ENCODE peak calls at places on chromosomes 12 and 14, in eight cellular contexts. I is transverse colon, E is endothelial cell of umbilical vein, H is breast epithelium, P is GM12891, Y is stomach, Q is H1, B is GM12878. A is an unnamed sample.

GRCh38 chr14:74978416-74978947 is 23.1 kb upstream of the PGF start:
- DNase-seq in Q (no peak), B (no peak), P (no peak), I (no peak), H (no peak), Y (no peak), E (no peak), A (no peak)

GRCh38 chr12:108879615-108880254 is at the start of gene DAO:
- DNase-seq in E (no peak), P (no peak), B (no peak), H (no peak), Q (no peak), Y (no peak), I (peak), A (no peak)

GRCh38 chr12:48717252-48717695 is 767 bp upstream of the CCNT1 start:
- DNase-seq in E (peak), Q (no peak), I (no peak), H (no peak), P (peak), B (peak), Y (no peak), A (no peak)

GRCh38 chr12:50637870-50638481 is 125.9 kb upstream of the ATF1 start:
- DNase-seq in P (no peak), Y (no peak), B (no peak), Q (no peak), H (no peak), E (peak), I (no peak), A (no peak)

GRCh38 chr14:38887696-38888095 is 215.3 kb downstream of the SEC23A start:
- DNase-seq in I (no peak), B (no peak), E (no peak), P (no peak), Y (no peak), Q (no peak), H (no peak), A (no peak)

GRCh38 chr12:116559330-116560080 is at the start of gene MAP1LC3B2:
- DNase-seq in H (no peak), B (peak), Y (peak), I (peak), P (peak), Q (no peak), E (no peak), A (peak)

GRCh38 chr14:99360774-99361595 is 89.0 kb upstream of the BCL11B start:
- DNase-seq in E (no peak), P (no peak), Y (no peak), H (no peak), I (no peak), Q (no peak), B (no peak), A (no peak)

GRCh38 chr12:108570743-108571603 is 8.6 kb downstream of the ISCU start:
- DNase-seq in H (no peak), I (no peak), Y (no peak), P (no peak), B (no peak), Q (no peak), E (peak), A (no peak)

GRCh38 chr14:95156765-95157194 is 549 bp downstream of the DICER1 start:
- DNase-seq in Y (peak), H (no peak), P (no peak), B (no peak), I (peak), Q (no peak), E (peak), A (peak)

GRCh38 chr12:122182887-122183587 is at the start of gene LRRC43:
- DNase-seq in H (no peak), I (peak), E (peak), Q (no peak), B (no peak), Y (peak), P (peak), A (peak)

GRCh38 chr12:123973552-123974341 is 732 bp downstream of the ZNF664 start:
- DNase-seq in Y (peak), H (peak), P (no peak), E (peak), B (no peak), Q (no peak), I (peak), A (peak)

GRCh38 chr14:50425816-50426215 is 29.1 kb upstream of the CDKL1 start:
- DNase-seq in B (no peak), Q (no peak), P (no peak), I (no peak), E (no peak), Y (no peak), H (no peak), A (no peak)

GRCh38 chr12:6229823-6230222 is 29.6 kb downstream of the CD9 start:
- DNase-seq in E (peak), P (no peak), B (no peak), Y (no peak), H (no peak), Q (no peak), I (peak), A (peak)

GRCh38 chr12:99427104-99427503 is 220.4 kb upstream of the GARIN6 start:
- DNase-seq in Y (no peak), Q (no peak), P (no peak), E (no peak), B (no peak), I (no peak), H (no peak), A (no peak)

GRCh38 chr14:52080817-52081755 is 12.2 kb upstream of the NID2 start:
- DNase-seq in Q (no peak), B (no peak), Y (no peak), I (no peak), H (no peak), P (no peak), E (peak), A (no peak)

GRCh38 chr12:82793882-82794281 is 107.2 kb downstream of the TMTC2 start:
- DNase-seq in P (no peak), H (no peak), I (no peak), Q (no peak), B (no peak), E (no peak), Y (no peak), A (no peak)

GRCh38 chr14:64563696-64564095 is 13.9 kb downstream of the PPP1R36 start:
- DNase-seq in I (no peak), H (no peak), E (no peak), Y (no peak), P (no peak), Q (no peak), B (no peak), A (no peak)

GRCh38 chr12:98772818-98773217 is 127.7 kb downstream of the APAF1 start:
- DNase-seq in I (no peak), E (no peak), P (no peak), B (no peak), Y (no peak), H (no peak), Q (no peak), A (no peak)

DNA sequence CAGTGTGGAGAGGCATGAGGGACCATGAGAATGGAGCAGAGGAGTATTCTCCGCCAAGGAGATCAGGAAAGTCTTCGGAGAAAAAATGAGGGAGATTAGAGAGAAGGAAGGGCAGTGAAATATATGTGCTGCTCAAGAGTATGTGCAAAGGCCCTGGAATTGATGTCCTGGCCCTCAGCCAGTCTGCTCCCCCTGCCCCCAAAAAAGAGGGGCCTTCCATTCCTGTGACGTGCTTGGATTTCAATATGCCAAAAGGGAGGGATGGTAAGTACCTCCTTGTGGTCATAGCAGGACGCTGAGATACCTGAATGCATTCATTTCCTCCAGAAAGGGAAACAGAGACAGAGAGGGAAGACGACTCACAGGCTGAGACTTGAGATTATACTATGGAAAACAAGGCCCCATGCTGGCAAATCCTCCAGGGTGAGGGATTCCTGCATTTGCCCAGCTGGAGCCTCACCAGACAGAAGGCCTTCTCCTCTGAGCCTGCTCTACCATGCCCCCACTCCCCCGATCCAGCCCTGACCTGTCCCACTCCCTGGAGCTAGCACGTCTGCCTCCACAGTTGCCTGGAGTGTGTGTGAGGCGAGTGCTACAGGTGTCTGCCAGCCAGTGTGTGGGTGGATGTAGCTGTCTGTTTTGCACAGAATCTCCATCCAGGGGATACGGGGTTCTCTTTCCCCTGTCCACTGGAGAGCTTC is 3.9 kb upstream of the RARG start:
- DNase-seq in I (no peak), Q (no peak), P (no peak), B (no peak), Y (no peak), E (no peak), H (no peak), A (no peak)
- TF ChIP-seq POLR2AphosphoS5 in I (no peak), Q (no peak), P (no peak), B (no peak), Y (no peak), E (no peak), H (no peak), A (no peak)

GRCh38 chr12:75704208-75704607 is 192.8 kb upstream of the KRR1 start:
- DNase-seq in Q (no peak), H (no peak), I (no peak), E (peak), P (no peak), Y (no peak), B (no peak), A (no peak)

GRCh38 chr12:75703131-75703530 is 191.7 kb upstream of the KRR1 start:
- DNase-seq in Y (no peak), H (no peak), B (no peak), I (no peak), E (no peak), Q (no peak), P (no peak), A (no peak)

GRCh38 chr12:75699728-75700496 is 188.5 kb upstream of the KRR1 start:
- DNase-seq in I (no peak), P (no peak), Y (no peak), E (peak), H (no peak), Q (no peak), B (no peak), A (no peak)

GRCh38 chr12:75702477-75703093 is 191.2 kb upstream of the KRR1 start:
- DNase-seq in Y (no peak), E (no peak), Q (no peak), I (no peak), H (no peak), P (no peak), B (no peak), A (no peak)

GRCh38 chr12:75701859-75702258 is 190.4 kb upstream of the KRR1 start:
- DNase-seq in Y (no peak), Q (no peak), B (no peak), E (no peak), P (no peak), I (no peak), H (no peak), A (no peak)
- TF ChIP-seq POLR2A in Y (no peak), Q (no peak), B (no peak), E (no peak), P (no peak), I (no peak), H (no peak), A (no peak)

GRCh38 chr14:97002454-97002853 is 205.3 kb downstream of the VRK1 start:
- DNase-seq in E (no peak), I (no peak), Q (no peak), Y (no peak), P (no peak), H (no peak), B (no peak), A (no peak)

GRCh38 chr14:96994999-96995398 is 197.8 kb downstream of the VRK1 start:
- DNase-seq in Y (no peak), P (no peak), H (no peak), B (no peak), I (no peak), E (no peak), Q (no peak), A (no peak)

GRCh38 chr14:96997996-96998395 is 200.8 kb downstream of the VRK1 start:
- DNase-seq in H (no peak), I (no peak), B (no peak), Q (no peak), Y (no peak), E (no peak), P (no peak), A (no peak)

GRCh38 chr14:96997269-96997668 is 200.1 kb downstream of the VRK1 start:
- DNase-seq in Q (no peak), I (no peak), E (no peak), B (no peak), H (no peak), Y (no peak), P (no peak), A (no peak)

DNA sequence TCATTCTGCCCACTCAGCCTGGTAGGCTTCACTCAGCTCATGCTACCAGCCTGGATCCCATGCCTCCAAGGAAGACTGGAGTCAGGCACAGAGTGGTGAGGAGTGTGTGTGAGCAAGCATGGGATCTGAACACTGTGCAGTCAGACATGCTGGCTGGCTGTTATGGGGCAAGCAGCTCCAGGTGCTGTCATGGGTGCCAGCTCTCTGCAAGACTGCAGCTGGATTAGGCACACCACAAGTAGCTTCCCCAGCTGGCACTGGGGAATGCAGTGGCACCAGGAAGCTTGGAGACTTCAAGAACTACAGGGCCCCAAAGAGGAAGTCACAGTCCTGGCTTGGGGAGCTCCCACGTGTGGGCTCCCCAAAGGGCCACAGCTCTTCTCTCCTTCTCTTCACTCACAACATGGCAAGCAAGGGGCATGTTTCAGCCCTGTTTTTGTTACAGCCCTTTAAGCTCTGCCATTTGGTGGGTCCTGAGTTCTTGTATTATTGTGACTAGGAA is 202.5 kb downstream of the VRK1 start:
- DNase-seq in E (no peak), Q (no peak), P (no peak), I (no peak), Y (no peak), B (no peak), H (no peak), A (no peak)
- TF ChIP-seq POLR2AphosphoS5 in E (no peak), Q (no peak), P (no peak), I (no peak), Y (no peak), B (no peak), H (no peak), A (no peak)

GRCh38 chr12:103811791-103812190 is 29.2 kb downstream of the NT5DC3 start:
- DNase-seq in E (no peak), P (no peak), Y (no peak), I (no peak), B (no peak), H (no peak), Q (no peak), A (no peak)

GRCh38 chr12:103813426-103813825 is 27.6 kb downstream of the NT5DC3 start:
- DNase-seq in I (no peak), Q (no peak), Y (no peak), E (no peak), H (no peak), P (no peak), B (no peak), A (no peak)

GRCh38 chr12:103814436-103814835 is 26.6 kb downstream of the NT5DC3 start:
- DNase-seq in E (no peak), B (no peak), Q (no peak), P (no peak), Y (no peak), H (no peak), I (no peak), A (no peak)

GRCh38 chr12:103813949-103814348 is 27.1 kb downstream of the NT5DC3 start:
- DNase-seq in Y (no peak), E (no peak), H (no peak), B (no peak), Q (no peak), I (no peak), P (no peak), A (no peak)

DNA sequence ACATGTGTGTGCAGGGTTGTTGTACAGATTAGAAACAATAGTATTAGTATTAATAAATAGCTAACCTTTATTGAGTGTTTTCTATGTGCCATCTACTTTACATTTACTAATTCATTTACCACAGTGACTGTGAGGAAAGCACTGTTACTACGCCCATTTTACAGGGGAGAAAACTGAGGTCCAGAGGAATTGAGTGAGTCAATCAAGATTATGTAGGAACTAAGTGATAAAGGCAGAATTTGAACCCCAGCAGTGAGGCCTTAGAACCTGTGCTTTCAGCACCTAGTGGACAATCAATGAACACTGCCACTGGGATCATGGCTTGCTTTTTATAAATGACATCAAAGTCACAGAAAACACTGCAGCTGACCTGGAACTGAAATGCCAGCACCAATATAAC is 28.2 kb downstream of the NT5DC3 start:
- DNase-seq in B (no peak), P (no peak), E (no peak), H (no peak), I (no peak), Q (no peak), Y (no peak), A (no peak)
- TF ChIP-seq POLR2A in B (no peak), P (no peak), E (no peak), H (no peak), I (no peak), Q (no peak), Y (no peak), A (no peak)